ENCODE peak calls at places on chromosomes 6 and 20, in seven cellular contexts. One of them, this sample, is unnamed.

GRCh38 chr6:38578075-38578474 is 61.7 kb downstream of the BTBD9 start:
- DNase-seq in heart left ventricle: no peak
- DNase-seq in H54: no peak
- DNase-seq in transverse colon: no peak
- DNase-seq in right lobe of liver: no peak
- DNase-seq in lower leg skin: no peak
- DNase-seq in sigmoid colon: no peak
- DNase-seq in this sample: no peak

GRCh38 chr6:53896237-53896636 is 101.4 kb downstream of the LRRC1 start:
- DNase-seq in heart left ventricle: no peak
- DNase-seq in H54: no peak
- DNase-seq in transverse colon: no peak
- DNase-seq in right lobe of liver: no peak
- DNase-seq in lower leg skin: no peak
- DNase-seq in sigmoid colon: no peak
- DNase-seq in this sample: no peak

GRCh38 chr20:10524034-10524476 is 89.0 kb downstream of the SLX4IP start:
- DNase-seq in heart left ventricle: peak; percentile 48
- DNase-seq in H54: no peak
- DNase-seq in transverse colon: peak; percentile 60
- DNase-seq in right lobe of liver: no peak
- DNase-seq in lower leg skin: peak; percentile 91
- DNase-seq in sigmoid colon: peak; percentile 98
- DNase-seq in this sample: no peak

GRCh38 chr6:116247285-116247684 is 6.6 kb downstream of the TSPYL4 start:
- DNase-seq in heart left ventricle: no peak
- DNase-seq in H54: no peak
- DNase-seq in transverse colon: no peak
- DNase-seq in right lobe of liver: no peak
- DNase-seq in lower leg skin: no peak
- DNase-seq in sigmoid colon: no peak
- DNase-seq in this sample: no peak

GRCh38 chr20:11155156-11155805 is 481.5 kb upstream of the JAG1 start:
- DNase-seq in heart left ventricle: no peak
- DNase-seq in H54: no peak
- DNase-seq in transverse colon: no peak
- DNase-seq in right lobe of liver: no peak
- DNase-seq in lower leg skin: no peak
- DNase-seq in sigmoid colon: no peak
- DNase-seq in this sample: no peak

GRCh38 chr6:100856146-100856545 is 25.0 kb downstream of the ASCC3 start:
- DNase-seq in heart left ventricle: no peak
- DNase-seq in H54: no peak
- DNase-seq in transverse colon: no peak
- DNase-seq in right lobe of liver: no peak
- DNase-seq in lower leg skin: no peak
- DNase-seq in sigmoid colon: no peak
- DNase-seq in this sample: no peak

GRCh38 chr6:43488667-43489276 is 11.4 kb downstream of the TJAP1 start:
- DNase-seq in heart left ventricle: no peak
- DNase-seq in H54: peak; percentile 45
- DNase-seq in transverse colon: no peak
- DNase-seq in right lobe of liver: no peak
- DNase-seq in lower leg skin: no peak
- DNase-seq in sigmoid colon: no peak
- DNase-seq in this sample: no peak

GRCh38 chr6:150883521-150883920 is 18.0 kb downstream of the MTHFD1L start:
- DNase-seq in heart left ventricle: no peak
- DNase-seq in H54: no peak
- DNase-seq in transverse colon: no peak
- DNase-seq in right lobe of liver: no peak
- DNase-seq in lower leg skin: peak; percentile 18
- DNase-seq in sigmoid colon: no peak
- DNase-seq in this sample: no peak

GRCh38 chr20:1509237-1509636 is 18.0 kb upstream of the SIRPB2 start:
- DNase-seq in heart left ventricle: no peak
- DNase-seq in H54: peak; percentile 10
- DNase-seq in transverse colon: no peak
- DNase-seq in right lobe of liver: no peak
- DNase-seq in lower leg skin: no peak
- DNase-seq in sigmoid colon: no peak
- DNase-seq in this sample: no peak

GRCh38 chr6:41767112-41767946 is 12.4 kb downstream of the FRS3 start:
- DNase-seq in heart left ventricle: peak; percentile 72
- DNase-seq in H54: peak; percentile 68
- DNase-seq in transverse colon: peak; percentile 43
- DNase-seq in right lobe of liver: no peak
- DNase-seq in lower leg skin: peak; percentile 91
- DNase-seq in sigmoid colon: peak; percentile 74
- DNase-seq in this sample: peak; percentile 95

GRCh38 chr6:156933201-156934053 is 156.2 kb downstream of the ARID1B start:
- DNase-seq in heart left ventricle: no peak
- DNase-seq in H54: no peak
- DNase-seq in transverse colon: peak; percentile 76
- DNase-seq in right lobe of liver: peak; percentile 88
- DNase-seq in lower leg skin: no peak
- DNase-seq in sigmoid colon: no peak
- DNase-seq in this sample: peak; percentile 30

GRCh38 chr20:9506337-9506821 is 8.0 kb upstream of the LAMP5 start:
- DNase-seq in heart left ventricle: no peak
- DNase-seq in H54: no peak
- DNase-seq in transverse colon: no peak
- DNase-seq in right lobe of liver: no peak
- DNase-seq in lower leg skin: no peak
- DNase-seq in sigmoid colon: no peak
- DNase-seq in this sample: no peak

GRCh38 chr6:118826096-118826495 is 67.9 kb upstream of the ASF1A start:
- DNase-seq in heart left ventricle: no peak
- DNase-seq in H54: no peak
- DNase-seq in transverse colon: no peak
- DNase-seq in right lobe of liver: no peak
- DNase-seq in lower leg skin: no peak
- DNase-seq in sigmoid colon: no peak
- DNase-seq in this sample: no peak

GRCh38 chr20:62796699-62797491 is 622 bp downstream of the MRGBP start:
- DNase-seq in heart left ventricle: no peak
- DNase-seq in H54: no peak
- DNase-seq in transverse colon: no peak
- DNase-seq in right lobe of liver: no peak
- DNase-seq in lower leg skin: no peak
- DNase-seq in sigmoid colon: no peak
- DNase-seq in this sample: no peak

GRCh38 chr20:62793757-62794006 is 2.6 kb upstream of the MRGBP start:
- DNase-seq in heart left ventricle: no peak
- DNase-seq in H54: no peak
- DNase-seq in transverse colon: no peak
- DNase-seq in right lobe of liver: no peak
- DNase-seq in lower leg skin: peak; percentile 88
- DNase-seq in sigmoid colon: no peak
- DNase-seq in this sample: no peak

GRCh38 chr20:62792940-62793756 is 3.1 kb upstream of the MRGBP start:
- DNase-seq in heart left ventricle: no peak
- DNase-seq in H54: no peak
- DNase-seq in transverse colon: no peak
- DNase-seq in right lobe of liver: no peak
- DNase-seq in lower leg skin: no peak
- DNase-seq in sigmoid colon: no peak
- DNase-seq in this sample: no peak

GRCh38 chr20:62794007-62794724 is 2.1 kb upstream of the MRGBP start:
- DNase-seq in heart left ventricle: peak; percentile 97
- DNase-seq in H54: peak; percentile 96
- DNase-seq in transverse colon: peak; percentile 97
- DNase-seq in right lobe of liver: peak; percentile 99
- DNase-seq in lower leg skin: peak; percentile 99
- DNase-seq in sigmoid colon: peak; percentile 98
- DNase-seq in this sample: peak; percentile 99

DNA sequence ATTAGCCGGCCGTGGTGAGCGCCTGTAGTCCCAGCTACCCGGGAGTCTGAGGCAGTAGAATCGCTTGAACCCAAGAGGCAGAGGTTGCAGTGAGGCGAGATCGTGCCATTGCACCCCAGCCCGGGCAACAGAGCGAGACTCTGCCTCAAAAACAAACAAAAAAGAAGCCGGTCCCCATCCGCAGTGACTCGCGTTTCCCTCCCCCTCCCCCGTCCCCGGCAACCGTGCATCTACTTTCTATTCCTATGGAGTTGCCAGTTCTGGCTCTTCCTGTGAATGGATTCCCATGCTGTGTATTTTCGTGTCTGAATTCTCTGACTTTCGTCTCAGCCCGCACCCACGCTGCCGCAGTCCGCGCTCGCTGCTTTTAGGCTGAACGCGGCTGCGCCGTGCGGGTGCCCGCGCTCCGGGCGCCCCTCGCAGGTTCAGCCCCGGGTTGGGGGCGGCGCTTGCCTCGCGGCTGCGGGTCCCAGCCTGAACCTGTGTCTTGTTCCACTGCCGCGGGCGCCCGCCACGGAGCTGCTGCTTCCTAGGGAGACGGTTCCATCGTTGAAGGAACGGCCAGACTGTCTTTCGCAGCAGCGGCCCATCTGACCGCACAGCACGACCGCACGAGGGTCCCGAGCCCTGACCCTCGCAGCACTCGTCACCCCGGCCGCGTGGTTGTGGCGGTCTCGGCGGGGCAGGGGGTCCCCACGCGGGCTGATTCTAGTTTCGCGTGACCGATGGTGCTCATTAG is 1.1 kb upstream of the MRGBP start:
- DNase-seq in heart left ventricle: no peak
- DNase-seq in H54: peak; percentile 69
- DNase-seq in transverse colon: peak; percentile 65
- DNase-seq in right lobe of liver: no peak
- DNase-seq in lower leg skin: peak; percentile 94
- DNase-seq in sigmoid colon: no peak
- DNase-seq in this sample: peak; percentile 74
- TF ChIP-seq POLR2A in heart left ventricle: no peak
- TF ChIP-seq POLR2A in H54: peak; percentile 63
- TF ChIP-seq POLR2A in transverse colon: peak; percentile 22
- TF ChIP-seq POLR2A in right lobe of liver: no peak
- TF ChIP-seq POLR2A in lower leg skin: no peak
- TF ChIP-seq POLR2A in sigmoid colon: peak; percentile 33
- TF ChIP-seq POLR2A in this sample: no peak

GRCh38 chr6:4588581-4588980 is 187.6 kb upstream of the CDYL start:
- DNase-seq in heart left ventricle: no peak
- DNase-seq in H54: no peak
- DNase-seq in transverse colon: no peak
- DNase-seq in right lobe of liver: no peak
- DNase-seq in lower leg skin: no peak
- DNase-seq in sigmoid colon: no peak
- DNase-seq in this sample: no peak
- TF ChIP-seq POLR2A in heart left ventricle: no peak
- TF ChIP-seq POLR2A in H54: no peak
- TF ChIP-seq POLR2A in transverse colon: no peak
- TF ChIP-seq POLR2A in right lobe of liver: no peak
- TF ChIP-seq POLR2A in lower leg skin: no peak
- TF ChIP-seq POLR2A in sigmoid colon: no peak
- TF ChIP-seq POLR2A in this sample: no peak

GRCh38 chr6:133241901-133242760 is 974 bp downstream of the EYA4 start:
- DNase-seq in heart left ventricle: peak; percentile 22
- DNase-seq in H54: no peak
- DNase-seq in transverse colon: no peak
- DNase-seq in right lobe of liver: no peak
- DNase-seq in lower leg skin: no peak
- DNase-seq in sigmoid colon: peak; percentile 62
- DNase-seq in this sample: peak; percentile 2

GRCh38 chr6:133240511-133241087 is 558 bp upstream of the EYA4 start:
- DNase-seq in heart left ventricle: peak; percentile 49
- DNase-seq in H54: no peak
- DNase-seq in transverse colon: no peak
- DNase-seq in right lobe of liver: no peak
- DNase-seq in lower leg skin: no peak
- DNase-seq in sigmoid colon: peak; percentile 62
- DNase-seq in this sample: no peak

GRCh38 chr6:133242761-133243590 is 1.8 kb downstream of the EYA4 start:
- DNase-seq in heart left ventricle: peak; percentile 21
- DNase-seq in H54: no peak
- DNase-seq in transverse colon: no peak
- DNase-seq in right lobe of liver: no peak
- DNase-seq in lower leg skin: no peak
- DNase-seq in sigmoid colon: no peak
- DNase-seq in this sample: no peak

GRCh38 chr6:133243723-133244122 is 2.6 kb downstream of the EYA4 start:
- DNase-seq in heart left ventricle: no peak
- DNase-seq in H54: no peak
- DNase-seq in transverse colon: no peak
- DNase-seq in right lobe of liver: no peak
- DNase-seq in lower leg skin: no peak
- DNase-seq in sigmoid colon: no peak
- DNase-seq in this sample: no peak

GRCh38 chr6:133241088-133241900 is at the start of gene EYA4:
- DNase-seq in heart left ventricle: peak; percentile 59
- DNase-seq in H54: no peak
- DNase-seq in transverse colon: no peak
- DNase-seq in right lobe of liver: no peak
- DNase-seq in lower leg skin: no peak
- DNase-seq in sigmoid colon: peak; percentile 58
- DNase-seq in this sample: no peak
- TF ChIP-seq POLR2A in heart left ventricle: no peak
- TF ChIP-seq POLR2A in H54: no peak
- TF ChIP-seq POLR2A in transverse colon: no peak
- TF ChIP-seq POLR2A in right lobe of liver: no peak
- TF ChIP-seq POLR2A in lower leg skin: no peak
- TF ChIP-seq POLR2A in sigmoid colon: no peak
- TF ChIP-seq POLR2A in this sample: no peak

GRCh38 chr6:11432713-11433450 is 104.7 kb upstream of the TMEM170B start:
- DNase-seq in heart left ventricle: no peak
- DNase-seq in H54: no peak
- DNase-seq in transverse colon: no peak
- DNase-seq in right lobe of liver: no peak
- DNase-seq in lower leg skin: no peak
- DNase-seq in sigmoid colon: no peak
- DNase-seq in this sample: no peak

GRCh38 chr6:11436508-11437096 is 100.9 kb upstream of the TMEM170B start:
- DNase-seq in heart left ventricle: no peak
- DNase-seq in H54: no peak
- DNase-seq in transverse colon: no peak
- DNase-seq in right lobe of liver: no peak
- DNase-seq in lower leg skin: no peak
- DNase-seq in sigmoid colon: no peak
- DNase-seq in this sample: no peak

GRCh38 chr6:11432091-11432490 is 105.5 kb upstream of the TMEM170B start:
- DNase-seq in heart left ventricle: no peak
- DNase-seq in H54: no peak
- DNase-seq in transverse colon: no peak
- DNase-seq in right lobe of liver: no peak
- DNase-seq in lower leg skin: no peak
- DNase-seq in sigmoid colon: no peak
- DNase-seq in this sample: no peak

GRCh38 chr6:11433860-11434259 is 103.7 kb upstream of the TMEM170B start:
- DNase-seq in heart left ventricle: no peak
- DNase-seq in H54: no peak
- DNase-seq in transverse colon: no peak
- DNase-seq in right lobe of liver: no peak
- DNase-seq in lower leg skin: no peak
- DNase-seq in sigmoid colon: no peak
- DNase-seq in this sample: no peak

GRCh38 chr6:11434565-11435326 is 102.8 kb upstream of the TMEM170B start:
- DNase-seq in heart left ventricle: no peak
- DNase-seq in H54: no peak
- DNase-seq in transverse colon: peak; percentile 54
- DNase-seq in right lobe of liver: peak; percentile 69
- DNase-seq in lower leg skin: no peak
- DNase-seq in sigmoid colon: no peak
- DNase-seq in this sample: no peak
- TF ChIP-seq POLR2A in heart left ventricle: no peak
- TF ChIP-seq POLR2A in H54: no peak
- TF ChIP-seq POLR2A in transverse colon: no peak
- TF ChIP-seq POLR2A in right lobe of liver: no peak
- TF ChIP-seq POLR2A in lower leg skin: no peak
- TF ChIP-seq POLR2A in sigmoid colon: no peak
- TF ChIP-seq POLR2A in this sample: no peak